ENCODE peak calls at places on chromosome 13, in ten cellular contexts. One of them, this sample, is unnamed.

GRCh38 chr13:82740442-82740841 is 1141.8 kb downstream of the SLITRK1 start:
- DNase-seq in lower lobe of right lung: no peak
- DNase-seq in choroid plexus epithelial cell: no peak
- DNase-seq in AG10803: no peak
- DNase-seq in ovary: no peak
- DNase-seq in cardiac muscle cell: no peak
- DNase-seq in SK-N-SH: no peak
- DNase-seq in psoas muscle: no peak
- DNase-seq in mammary epithelial cell: no peak
- DNase-seq in A549: no peak
- DNase-seq in this sample: no peak

GRCh38 chr13:95880346-95880745 is 172.9 kb downstream of the UGGT2 start:
- DNase-seq in lower lobe of right lung: no peak
- DNase-seq in choroid plexus epithelial cell: peak
- DNase-seq in AG10803: no peak
- DNase-seq in ovary: no peak
- DNase-seq in cardiac muscle cell: peak
- DNase-seq in SK-N-SH: no peak
- DNase-seq in psoas muscle: no peak
- DNase-seq in mammary epithelial cell: no peak
- DNase-seq in A549: no peak
- DNase-seq in this sample: no peak

GRCh38 chr13:64471916-64472315 is 2758.2 kb downstream of the PCDH9 start:
- DNase-seq in lower lobe of right lung: no peak
- DNase-seq in choroid plexus epithelial cell: peak
- DNase-seq in AG10803: peak
- DNase-seq in ovary: no peak
- DNase-seq in cardiac muscle cell: peak
- DNase-seq in SK-N-SH: peak
- DNase-seq in psoas muscle: no peak
- DNase-seq in mammary epithelial cell: peak
- DNase-seq in A549: peak
- DNase-seq in this sample: peak

GRCh38 chr13:38490657-38491056 is 141.0 kb downstream of the UFM1 start:
- DNase-seq in lower lobe of right lung: no peak
- DNase-seq in choroid plexus epithelial cell: no peak
- DNase-seq in AG10803: no peak
- DNase-seq in ovary: no peak
- DNase-seq in cardiac muscle cell: no peak
- DNase-seq in SK-N-SH: no peak
- DNase-seq in psoas muscle: no peak
- DNase-seq in mammary epithelial cell: no peak
- DNase-seq in A549: no peak
- DNase-seq in this sample: no peak

GRCh38 chr13:114142640-114143490 is 10.4 kb upstream of the RASA3 start:
- DNase-seq in lower lobe of right lung: peak
- DNase-seq in choroid plexus epithelial cell: no peak
- DNase-seq in AG10803: no peak
- DNase-seq in ovary: no peak
- DNase-seq in cardiac muscle cell: no peak
- DNase-seq in SK-N-SH: peak
- DNase-seq in psoas muscle: peak
- DNase-seq in mammary epithelial cell: no peak
- DNase-seq in A549: no peak
- DNase-seq in this sample: peak

GRCh38 chr13:53075356-53076041 is 46.9 kb downstream of the OLFM4 start:
- DNase-seq in lower lobe of right lung: no peak
- DNase-seq in choroid plexus epithelial cell: no peak
- DNase-seq in AG10803: no peak
- DNase-seq in ovary: no peak
- DNase-seq in cardiac muscle cell: no peak
- DNase-seq in SK-N-SH: no peak
- DNase-seq in psoas muscle: no peak
- DNase-seq in mammary epithelial cell: no peak
- DNase-seq in A549: no peak
- DNase-seq in this sample: no peak

GRCh38 chr13:89577301-89577700 is 1770.2 kb upstream of the MIR17HG start:
- DNase-seq in lower lobe of right lung: no peak
- DNase-seq in choroid plexus epithelial cell: no peak
- DNase-seq in AG10803: no peak
- DNase-seq in ovary: no peak
- DNase-seq in cardiac muscle cell: no peak
- DNase-seq in SK-N-SH: no peak
- DNase-seq in psoas muscle: no peak
- DNase-seq in mammary epithelial cell: no peak
- DNase-seq in A549: no peak
- DNase-seq in this sample: no peak

GRCh38 chr13:101869553-101869952 is 417.1 kb downstream of the ITGBL1 start:
- DNase-seq in lower lobe of right lung: no peak
- DNase-seq in choroid plexus epithelial cell: peak
- DNase-seq in AG10803: peak
- DNase-seq in ovary: no peak
- DNase-seq in cardiac muscle cell: no peak
- DNase-seq in SK-N-SH: no peak
- DNase-seq in psoas muscle: no peak
- DNase-seq in mammary epithelial cell: no peak
- DNase-seq in A549: no peak
- DNase-seq in this sample: no peak

GRCh38 chr13:94431569-94431968 is 47.9 kb downstream of the DCT start:
- DNase-seq in lower lobe of right lung: no peak
- DNase-seq in choroid plexus epithelial cell: peak
- DNase-seq in AG10803: peak
- DNase-seq in ovary: no peak
- DNase-seq in cardiac muscle cell: peak
- DNase-seq in SK-N-SH: no peak
- DNase-seq in psoas muscle: no peak
- DNase-seq in mammary epithelial cell: no peak
- DNase-seq in A549: peak
- DNase-seq in this sample: no peak

GRCh38 chr13:97319088-97319487 is 97.0 kb downstream of the MBNL2 start:
- DNase-seq in lower lobe of right lung: no peak
- DNase-seq in choroid plexus epithelial cell: no peak
- DNase-seq in AG10803: no peak
- DNase-seq in ovary: no peak
- DNase-seq in cardiac muscle cell: peak
- DNase-seq in SK-N-SH: no peak
- DNase-seq in psoas muscle: peak
- DNase-seq in mammary epithelial cell: no peak
- DNase-seq in A549: no peak
- DNase-seq in this sample: no peak

GRCh38 chr13:46527237-46527636 is 25.7 kb upstream of the LRCH1 start:
- DNase-seq in lower lobe of right lung: no peak
- DNase-seq in choroid plexus epithelial cell: no peak
- DNase-seq in AG10803: no peak
- DNase-seq in ovary: no peak
- DNase-seq in cardiac muscle cell: no peak
- DNase-seq in SK-N-SH: no peak
- DNase-seq in psoas muscle: no peak
- DNase-seq in mammary epithelial cell: peak
- DNase-seq in A549: peak
- DNase-seq in this sample: peak

GRCh38 chr13:95524270-95524901 is 28.1 kb upstream of the CLDN10 start:
- DNase-seq in lower lobe of right lung: no peak
- DNase-seq in choroid plexus epithelial cell: no peak
- DNase-seq in AG10803: no peak
- DNase-seq in ovary: no peak
- DNase-seq in cardiac muscle cell: peak
- DNase-seq in SK-N-SH: no peak
- DNase-seq in psoas muscle: no peak
- DNase-seq in mammary epithelial cell: peak
- DNase-seq in A549: no peak
- DNase-seq in this sample: peak

GRCh38 chr13:40568672-40569350 is 97.6 kb downstream of the FOXO1 start:
- DNase-seq in lower lobe of right lung: no peak
- DNase-seq in choroid plexus epithelial cell: no peak
- DNase-seq in AG10803: no peak
- DNase-seq in ovary: no peak
- DNase-seq in cardiac muscle cell: peak
- DNase-seq in SK-N-SH: no peak
- DNase-seq in psoas muscle: no peak
- DNase-seq in mammary epithelial cell: no peak
- DNase-seq in A549: no peak
- DNase-seq in this sample: no peak

GRCh38 chr13:47064381-47064780 is 167.5 kb upstream of the HTR2A start:
- DNase-seq in lower lobe of right lung: no peak
- DNase-seq in choroid plexus epithelial cell: no peak
- DNase-seq in AG10803: no peak
- DNase-seq in ovary: no peak
- DNase-seq in cardiac muscle cell: no peak
- DNase-seq in SK-N-SH: no peak
- DNase-seq in psoas muscle: no peak
- DNase-seq in mammary epithelial cell: no peak
- DNase-seq in A549: no peak
- DNase-seq in this sample: no peak

GRCh38 chr13:39855236-39855635 is 199.8 kb downstream of the COG6 start:
- DNase-seq in lower lobe of right lung: no peak
- DNase-seq in choroid plexus epithelial cell: no peak
- DNase-seq in AG10803: no peak
- DNase-seq in ovary: no peak
- DNase-seq in cardiac muscle cell: peak
- DNase-seq in SK-N-SH: peak
- DNase-seq in psoas muscle: no peak
- DNase-seq in mammary epithelial cell: no peak
- DNase-seq in A549: no peak
- DNase-seq in this sample: no peak

GRCh38 chr13:98143157-98143553 is 261 bp downstream of the FARP1 start:
- DNase-seq in lower lobe of right lung: peak
- DNase-seq in choroid plexus epithelial cell: no peak
- DNase-seq in AG10803: no peak
- DNase-seq in ovary: no peak
- DNase-seq in cardiac muscle cell: no peak
- DNase-seq in SK-N-SH: peak
- DNase-seq in psoas muscle: peak
- DNase-seq in mammary epithelial cell: no peak
- DNase-seq in A549: no peak
- DNase-seq in this sample: no peak

DNA sequence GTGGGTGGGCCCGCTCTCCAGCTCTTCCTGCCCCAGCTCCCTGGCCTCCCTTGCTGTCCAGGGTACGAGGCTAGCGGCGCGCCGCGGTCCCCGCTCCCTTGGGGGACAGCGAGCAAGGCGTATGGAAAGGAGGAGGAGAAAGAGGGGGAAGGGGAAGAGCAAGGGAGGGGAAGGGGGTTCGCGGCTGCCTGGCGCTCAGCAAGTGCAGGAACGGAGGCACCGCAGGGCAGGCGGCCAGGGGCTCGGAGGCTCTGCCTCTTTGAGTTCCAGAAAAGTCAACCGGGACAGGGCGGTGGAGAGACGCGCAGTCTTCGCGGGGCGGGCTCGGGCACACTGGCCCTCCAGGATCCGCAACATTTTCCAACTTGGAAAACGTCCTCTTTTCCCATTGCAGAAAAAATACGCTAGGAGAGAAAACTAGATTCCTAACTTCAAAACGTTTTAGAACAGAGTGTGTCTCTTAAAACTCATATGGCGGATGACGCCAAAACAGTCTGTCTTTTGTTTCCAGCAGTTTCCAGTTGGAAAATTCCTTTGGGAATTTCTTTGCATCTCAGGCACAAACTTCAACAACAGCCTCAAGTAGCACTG is 23.1 kb upstream of the TNFRSF19 start:
- DNase-seq in lower lobe of right lung: no peak
- DNase-seq in choroid plexus epithelial cell: peak
- DNase-seq in AG10803: peak
- DNase-seq in ovary: peak
- DNase-seq in cardiac muscle cell: peak
- DNase-seq in SK-N-SH: no peak
- DNase-seq in psoas muscle: peak
- DNase-seq in mammary epithelial cell: peak
- DNase-seq in A549: no peak
- DNase-seq in this sample: no peak
- H3K4me3 ChIP-seq in lower lobe of right lung: peak
- H3K4me3 ChIP-seq in choroid plexus epithelial cell: peak
- H3K4me3 ChIP-seq in AG10803: peak
- H3K4me3 ChIP-seq in ovary: peak
- H3K4me3 ChIP-seq in cardiac muscle cell: no peak
- H3K4me3 ChIP-seq in SK-N-SH: no peak
- H3K4me3 ChIP-seq in psoas muscle: peak
- H3K4me3 ChIP-seq in mammary epithelial cell: peak
- H3K4me3 ChIP-seq in A549: peak
- H3K4me3 ChIP-seq in this sample: peak

GRCh38 chr13:110680852-110681251 is 25.1 kb downstream of the CARS2 start:
- DNase-seq in lower lobe of right lung: no peak
- DNase-seq in choroid plexus epithelial cell: peak
- DNase-seq in AG10803: no peak
- DNase-seq in ovary: no peak
- DNase-seq in cardiac muscle cell: no peak
- DNase-seq in SK-N-SH: peak
- DNase-seq in psoas muscle: no peak
- DNase-seq in mammary epithelial cell: no peak
- DNase-seq in A549: peak
- DNase-seq in this sample: peak
- TF ChIP-seq CTCF in lower lobe of right lung: peak
- TF ChIP-seq CTCF in choroid plexus epithelial cell: peak
- TF ChIP-seq CTCF in AG10803: peak
- TF ChIP-seq CTCF in ovary: no peak
- TF ChIP-seq CTCF in cardiac muscle cell: peak
- TF ChIP-seq CTCF in SK-N-SH: peak
- TF ChIP-seq CTCF in psoas muscle: peak
- TF ChIP-seq CTCF in mammary epithelial cell: peak
- TF ChIP-seq CTCF in A549: peak
- TF ChIP-seq CTCF in this sample: peak

DNA sequence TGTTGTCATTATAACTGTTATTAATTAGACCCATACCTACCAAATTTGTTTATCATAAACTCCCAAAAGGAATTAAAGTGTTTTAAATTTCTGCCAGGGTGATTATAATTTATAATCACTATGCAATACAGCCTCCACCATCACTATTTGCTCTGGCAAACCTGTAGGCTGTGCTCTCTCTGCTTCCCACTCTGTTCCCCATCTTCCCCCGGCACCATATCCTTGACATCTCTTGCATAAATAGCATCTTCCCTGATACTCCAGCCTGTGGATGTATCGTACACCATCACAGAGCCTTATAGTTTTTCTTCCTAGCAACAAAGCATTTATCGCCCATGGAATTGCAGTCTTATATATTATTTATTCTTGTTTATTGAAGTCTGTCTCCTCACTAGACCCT is 181.5 kb upstream of the TSC22D1 start:
- DNase-seq in lower lobe of right lung: no peak
- DNase-seq in choroid plexus epithelial cell: no peak
- DNase-seq in AG10803: no peak
- DNase-seq in ovary: no peak
- DNase-seq in cardiac muscle cell: no peak
- DNase-seq in SK-N-SH: no peak
- DNase-seq in psoas muscle: no peak
- DNase-seq in mammary epithelial cell: no peak
- DNase-seq in A549: no peak
- DNase-seq in this sample: no peak
- H3K4me3 ChIP-seq in lower lobe of right lung: no peak
- H3K4me3 ChIP-seq in choroid plexus epithelial cell: no peak
- H3K4me3 ChIP-seq in AG10803: no peak
- H3K4me3 ChIP-seq in ovary: no peak
- H3K4me3 ChIP-seq in cardiac muscle cell: no peak
- H3K4me3 ChIP-seq in SK-N-SH: no peak
- H3K4me3 ChIP-seq in psoas muscle: peak
- H3K4me3 ChIP-seq in mammary epithelial cell: no peak
- H3K4me3 ChIP-seq in A549: no peak
- H3K4me3 ChIP-seq in this sample: no peak

DNA sequence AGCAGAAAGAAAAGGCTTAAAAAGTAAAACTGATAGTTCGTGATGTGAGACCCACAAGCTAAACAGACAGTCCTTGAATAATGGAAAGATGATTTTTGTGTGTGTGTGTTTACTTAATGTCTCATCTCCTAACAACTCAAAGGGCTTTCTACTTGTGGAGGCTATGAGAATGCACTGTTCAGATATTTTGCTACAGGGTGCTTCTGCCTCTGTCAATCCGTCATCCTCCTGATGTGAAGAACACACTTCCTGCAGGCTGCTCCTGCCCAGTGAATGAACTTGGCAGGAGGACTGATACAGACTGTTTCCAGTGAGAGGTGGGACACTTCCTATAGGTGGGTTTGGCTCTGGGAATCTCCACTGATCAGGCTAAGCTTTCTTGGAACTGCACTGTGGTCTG is 168.4 kb upstream of the STARD13 start:
- DNase-seq in lower lobe of right lung: no peak
- DNase-seq in choroid plexus epithelial cell: peak
- DNase-seq in AG10803: no peak
- DNase-seq in ovary: no peak
- DNase-seq in cardiac muscle cell: no peak
- DNase-seq in SK-N-SH: no peak
- DNase-seq in psoas muscle: no peak
- DNase-seq in mammary epithelial cell: no peak
- DNase-seq in A549: peak
- DNase-seq in this sample: peak
- TF ChIP-seq CTCF in lower lobe of right lung: no peak
- TF ChIP-seq CTCF in choroid plexus epithelial cell: no peak
- TF ChIP-seq CTCF in AG10803: no peak
- TF ChIP-seq CTCF in ovary: no peak
- TF ChIP-seq CTCF in cardiac muscle cell: no peak
- TF ChIP-seq CTCF in SK-N-SH: no peak
- TF ChIP-seq CTCF in psoas muscle: no peak
- TF ChIP-seq CTCF in mammary epithelial cell: no peak
- TF ChIP-seq CTCF in A549: no peak
- TF ChIP-seq CTCF in this sample: no peak